ENCODE peak calls at places on chromosome 14, in six cellular contexts. One of them, this sample, is unnamed.

GRCh38 chr14:92026548-92027190 is 13.2 kb downstream of the TRIP11 start:
- DNase-seq in Caco-2: no peak
- DNase-seq in PC-9: no peak
- DNase-seq in CD8-positive, alpha-beta T cell: no peak
- DNase-seq in cardiac muscle cell: no peak
- DNase-seq in AG04450: no peak
- DNase-seq in this sample: no peak

GRCh38 chr14:100709252-100709955 is 17.3 kb upstream of the DLK1 start:
- DNase-seq in Caco-2: no peak
- DNase-seq in PC-9: no peak
- DNase-seq in CD8-positive, alpha-beta T cell: no peak
- DNase-seq in cardiac muscle cell: peak
- DNase-seq in AG04450: no peak
- DNase-seq in this sample: no peak

GRCh38 chr14:90293766-90294471 is 37.6 kb downstream of the PSMC1 start:
- DNase-seq in Caco-2: no peak
- DNase-seq in PC-9: no peak
- DNase-seq in CD8-positive, alpha-beta T cell: no peak
- DNase-seq in cardiac muscle cell: no peak
- DNase-seq in AG04450: no peak
- DNase-seq in this sample: no peak

GRCh38 chr14:71467419-71467818 is 464.8 kb upstream of the RGS6 start:
- DNase-seq in Caco-2: no peak
- DNase-seq in PC-9: no peak
- DNase-seq in CD8-positive, alpha-beta T cell: no peak
- DNase-seq in cardiac muscle cell: no peak
- DNase-seq in AG04450: no peak
- DNase-seq in this sample: no peak

GRCh38 chr14:57865450-57866198 is at the start of gene SLC35F4:
- DNase-seq in Caco-2: no peak
- DNase-seq in PC-9: no peak
- DNase-seq in CD8-positive, alpha-beta T cell: no peak
- DNase-seq in cardiac muscle cell: peak
- DNase-seq in AG04450: no peak
- DNase-seq in this sample: no peak

GRCh38 chr14:83779266-83779665 is 1750.7 kb upstream of the FLRT2 start:
- DNase-seq in Caco-2: no peak
- DNase-seq in PC-9: peak
- DNase-seq in CD8-positive, alpha-beta T cell: no peak
- DNase-seq in cardiac muscle cell: peak
- DNase-seq in AG04450: peak
- DNase-seq in this sample: no peak

GRCh38 chr14:42149609-42150261 is 543.1 kb downstream of the LRFN5 start:
- DNase-seq in Caco-2: no peak
- DNase-seq in PC-9: no peak
- DNase-seq in CD8-positive, alpha-beta T cell: no peak
- DNase-seq in cardiac muscle cell: no peak
- DNase-seq in AG04450: no peak
- DNase-seq in this sample: no peak

GRCh38 chr14:93333631-93334095 is 827 bp upstream of the BTBD7 start:
- DNase-seq in Caco-2: no peak
- DNase-seq in PC-9: no peak
- DNase-seq in CD8-positive, alpha-beta T cell: no peak
- DNase-seq in cardiac muscle cell: no peak
- DNase-seq in AG04450: no peak
- DNase-seq in this sample: no peak

GRCh38 chr14:41899416-41899815 is 292.7 kb downstream of the LRFN5 start:
- DNase-seq in Caco-2: no peak
- DNase-seq in PC-9: no peak
- DNase-seq in CD8-positive, alpha-beta T cell: no peak
- DNase-seq in cardiac muscle cell: peak
- DNase-seq in AG04450: no peak
- DNase-seq in this sample: no peak

GRCh38 chr14:33435911-33436310 is 497.2 kb downstream of the NPAS3 start:
- DNase-seq in Caco-2: no peak
- DNase-seq in PC-9: no peak
- DNase-seq in CD8-positive, alpha-beta T cell: no peak
- DNase-seq in cardiac muscle cell: peak
- DNase-seq in AG04450: no peak
- DNase-seq in this sample: no peak

GRCh38 chr14:79704406-79704805 is 506.9 kb downstream of the DIO2 start:
- DNase-seq in Caco-2: peak
- DNase-seq in PC-9: no peak
- DNase-seq in CD8-positive, alpha-beta T cell: no peak
- DNase-seq in cardiac muscle cell: no peak
- DNase-seq in AG04450: no peak
- DNase-seq in this sample: no peak

GRCh38 chr14:68234101-68234905 is 414.7 kb downstream of the RAD51B start:
- DNase-seq in Caco-2: no peak
- DNase-seq in PC-9: no peak
- DNase-seq in CD8-positive, alpha-beta T cell: no peak
- DNase-seq in cardiac muscle cell: no peak
- DNase-seq in AG04450: no peak
- DNase-seq in this sample: no peak

GRCh38 chr14:57182760-57183503 is 85.8 kb downstream of the EXOC5 start:
- DNase-seq in Caco-2: peak
- DNase-seq in PC-9: peak
- DNase-seq in CD8-positive, alpha-beta T cell: no peak
- DNase-seq in cardiac muscle cell: peak
- DNase-seq in AG04450: no peak
- DNase-seq in this sample: no peak

GRCh38 chr14:95523051-95523817 is 6.8 kb upstream of the SYNE3 start:
- DNase-seq in Caco-2: no peak
- DNase-seq in PC-9: no peak
- DNase-seq in CD8-positive, alpha-beta T cell: peak
- DNase-seq in cardiac muscle cell: peak
- DNase-seq in AG04450: no peak
- DNase-seq in this sample: no peak
- H3K4me3 ChIP-seq in Caco-2: no peak
- H3K4me3 ChIP-seq in PC-9: peak
- H3K4me3 ChIP-seq in CD8-positive, alpha-beta T cell: peak
- H3K4me3 ChIP-seq in cardiac muscle cell: no peak
- H3K4me3 ChIP-seq in AG04450: peak
- H3K4me3 ChIP-seq in this sample: no peak

GRCh38 chr14:58954052-58954451 is 234.4 kb upstream of the DAAM1 start:
- DNase-seq in Caco-2: no peak
- DNase-seq in PC-9: no peak
- DNase-seq in CD8-positive, alpha-beta T cell: no peak
- DNase-seq in cardiac muscle cell: no peak
- DNase-seq in AG04450: no peak
- DNase-seq in this sample: no peak

GRCh38 chr14:58950555-58950954 is 237.9 kb upstream of the DAAM1 start:
- DNase-seq in Caco-2: no peak
- DNase-seq in PC-9: no peak
- DNase-seq in CD8-positive, alpha-beta T cell: no peak
- DNase-seq in cardiac muscle cell: no peak
- DNase-seq in AG04450: no peak
- DNase-seq in this sample: no peak

GRCh38 chr14:58955294-58955821 is 233.1 kb upstream of the DAAM1 start:
- DNase-seq in Caco-2: no peak
- DNase-seq in PC-9: no peak
- DNase-seq in CD8-positive, alpha-beta T cell: no peak
- DNase-seq in cardiac muscle cell: peak
- DNase-seq in AG04450: no peak
- DNase-seq in this sample: no peak

GRCh38 chr14:58954874-58955273 is 233.6 kb upstream of the DAAM1 start:
- DNase-seq in Caco-2: no peak
- DNase-seq in PC-9: no peak
- DNase-seq in CD8-positive, alpha-beta T cell: no peak
- DNase-seq in cardiac muscle cell: no peak
- DNase-seq in AG04450: no peak
- DNase-seq in this sample: no peak
- H3K4me3 ChIP-seq in Caco-2: no peak
- H3K4me3 ChIP-seq in PC-9: no peak
- H3K4me3 ChIP-seq in CD8-positive, alpha-beta T cell: no peak
- H3K4me3 ChIP-seq in cardiac muscle cell: no peak
- H3K4me3 ChIP-seq in AG04450: no peak
- H3K4me3 ChIP-seq in this sample: no peak

DNA sequence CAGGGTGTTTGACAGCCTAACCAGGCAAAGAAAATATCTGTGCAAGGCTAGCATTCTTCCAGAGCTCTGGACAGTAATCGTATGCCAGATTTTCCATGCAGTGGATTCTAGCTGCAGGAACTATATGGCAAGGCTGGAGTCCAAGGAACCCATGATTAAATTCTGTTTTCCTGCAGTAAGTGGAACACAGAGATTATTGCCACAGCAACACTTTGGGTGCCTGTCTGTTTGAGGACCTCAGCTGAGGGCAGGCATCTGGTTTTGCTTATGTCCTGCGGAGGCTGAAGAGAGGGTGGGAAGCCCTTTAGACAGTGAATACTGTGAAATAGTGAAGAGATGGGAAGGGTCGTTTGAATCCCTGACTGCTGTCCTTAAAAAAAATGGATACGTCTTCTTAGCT is 104.4 kb downstream of the DAD1 start:
- DNase-seq in Caco-2: no peak
- DNase-seq in PC-9: no peak
- DNase-seq in CD8-positive, alpha-beta T cell: no peak
- DNase-seq in cardiac muscle cell: peak
- DNase-seq in AG04450: no peak
- DNase-seq in this sample: no peak
- H3K4me3 ChIP-seq in Caco-2: no peak
- H3K4me3 ChIP-seq in PC-9: no peak
- H3K4me3 ChIP-seq in CD8-positive, alpha-beta T cell: peak
- H3K4me3 ChIP-seq in cardiac muscle cell: no peak
- H3K4me3 ChIP-seq in AG04450: no peak
- H3K4me3 ChIP-seq in this sample: peak

DNA sequence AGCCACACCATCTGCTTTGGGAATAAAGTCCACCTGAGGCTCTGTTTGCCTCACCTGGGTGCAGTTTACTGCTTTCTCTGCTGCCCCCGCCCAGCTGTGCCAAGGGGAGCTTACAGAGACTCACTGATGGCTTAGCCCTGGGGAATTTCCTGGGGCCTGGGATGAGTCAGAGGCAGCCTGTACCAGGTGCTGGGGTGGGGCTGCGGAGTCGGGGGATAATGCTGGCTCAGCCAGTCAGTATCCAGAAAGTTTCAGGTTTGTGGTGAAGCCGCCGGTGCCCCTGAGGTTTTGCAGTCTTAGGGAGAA is 22.3 kb downstream of the PLEKHG3 start:
- DNase-seq in Caco-2: peak
- DNase-seq in PC-9: peak
- DNase-seq in CD8-positive, alpha-beta T cell: no peak
- DNase-seq in cardiac muscle cell: no peak
- DNase-seq in AG04450: no peak
- DNase-seq in this sample: no peak
- H3K4me3 ChIP-seq in Caco-2: no peak
- H3K4me3 ChIP-seq in PC-9: no peak
- H3K4me3 ChIP-seq in CD8-positive, alpha-beta T cell: no peak
- H3K4me3 ChIP-seq in cardiac muscle cell: no peak
- H3K4me3 ChIP-seq in AG04450: no peak
- H3K4me3 ChIP-seq in this sample: no peak